ENCODE peak calls at places on chromosomes 6 and 20, in five cellular contexts. R, H, Q, B and X are unnamed samples.

GRCh38 chr6:27332692-27333641 is 20.9 kb upstream of the POM121L2 start:
- DNase-seq in R (peak), H (peak), Q (peak), B (peak), X (peak)

GRCh38 chr6:47484616-47485015 is 7.0 kb downstream of the CD2AP start:
- DNase-seq in R (peak), H (peak), Q (no peak), B (peak), X (no peak)

GRCh38 chr6:56772737-56773184 is 130.1 kb upstream of the DST start:
- DNase-seq in R (peak), H (no peak), Q (no peak), B (peak), X (peak)

GRCh38 chr6:149769676-149770075 is 20.1 kb downstream of the PCMT1 start:
- DNase-seq in R (no peak), H (no peak), Q (no peak), B (no peak), X (no peak)

GRCh38 chr6:140372064-140372463 is 997.6 kb upstream of the CITED2 start:
- DNase-seq in R (no peak), H (no peak), Q (no peak), B (no peak), X (no peak)

GRCh38 chr20:25223765-25224720 is 23.8 kb upstream of the PYGB start:
- DNase-seq in R (no peak), H (no peak), Q (no peak), B (no peak), X (no peak)

GRCh38 chr6:12182676-12183075 is 107.5 kb upstream of the EDN1 start:
- DNase-seq in R (peak), H (no peak), Q (no peak), B (peak), X (no peak)

GRCh38 chr6:167426074-167426473 is 101.2 kb downstream of the TTLL2 start:
- DNase-seq in R (no peak), H (no peak), Q (no peak), B (no peak), X (no peak)